ENCODE peak calls at places on chromosome 11, in six cellular contexts. G is Daoy, N is NCI-H69, Z is NCI-H1417 treated with DMSO at 0.1 percent for 48 hours, B is GF-D8, A is iPS-NIHi11. E is an unnamed sample.

GRCh38 chr11:69040581-69041260 is 8.0 kb upstream of the TPCN2 start:
- DNase-seq in G (peak), Z (no peak), A (no peak), N (no peak), B (no peak), E (peak)

GRCh38 chr11:2436013-2436520 is 8.2 kb downstream of the TRPM5 start:
- DNase-seq in G (no peak), A (no peak), N (no peak), Z (no peak), B (no peak), E (no peak)

GRCh38 chr11:86765146-86765663 is 35.1 kb upstream of the PRSS23 start:
- DNase-seq in Z (no peak), B (no peak), G (no peak), N (no peak), A (no peak), E (no peak)

GRCh38 chr11:110501428-110501827 is 71.7 kb downstream of the FDX1 start:
- DNase-seq in N (no peak), Z (no peak), A (no peak), B (no peak), G (no peak), E (no peak)

GRCh38 chr11:67584205-67584880 is 731 bp downstream of the GSTP1 start:
- DNase-seq in B (peak), G (peak), Z (peak), N (peak), A (peak), E (peak)

GRCh38 chr11:74196781-74197486 is 25.8 kb downstream of the PPME1 start:
- DNase-seq in G (no peak), A (no peak), N (no peak), Z (no peak), B (no peak), E (no peak)

GRCh38 chr11:109490953-109491733 is 69.2 kb downstream of the C11orf87 start:
- DNase-seq in B (no peak), N (peak), G (no peak), A (no peak), Z (no peak), E (no peak)

GRCh38 chr11:64644348-64645242 is 53.6 kb downstream of the SLC22A12 start:
- DNase-seq in Z (no peak), B (no peak), A (peak), G (peak), N (peak), E (peak)

GRCh38 chr11:79081441-79082124 is 359.2 kb downstream of the TENM4 start:
- DNase-seq in B (no peak), Z (no peak), A (no peak), N (peak), G (peak), E (no peak)

GRCh38 chr11:86488553-86488952 is 113.9 kb downstream of the CCDC81 start:
- DNase-seq in G (no peak), A (peak), N (peak), Z (peak), B (no peak), E (no peak)

GRCh38 chr11:18245396-18245795 is 3.1 kb downstream of the SAA2 start:
- DNase-seq in Z (no peak), B (no peak), G (no peak), A (no peak), N (no peak), E (no peak)

GRCh38 chr11:46382644-46383403 is 1.4 kb downstream of the MDK start:
- DNase-seq in N (peak), B (no peak), A (peak), G (peak), Z (no peak), E (no peak)

GRCh38 chr11:8386134-8386864 is 122.6 kb upstream of the LMO1 start:
- DNase-seq in A (no peak), G (no peak), Z (no peak), B (no peak), N (no peak), E (no peak)

GRCh38 chr11:115548878-115549528 is 44.8 kb upstream of the CADM1 start:
- DNase-seq in N (peak), Z (no peak), B (no peak), G (peak), A (peak), E (no peak)

E was measured in thyroid gland.